ENCODE peak calls at places on chromosomes 16 and 17, in six cellular contexts. One of them, this sample, is unnamed.

GRCh38 chr16:81462683-81463082 is 18.1 kb downstream of the CMIP start:
- DNase-seq in cardiac fibroblast: no peak
- DNase-seq in left lung: no peak
- DNase-seq in fibroblast of villous mesenchyme: no peak
- DNase-seq in CD8-positive, alpha-beta T cell: no peak
- DNase-seq in breast epithelium: no peak
- DNase-seq in this sample: no peak

GRCh38 chr17:17175917-17176316 is 30.2 kb downstream of the PLD6 start:
- DNase-seq in cardiac fibroblast: no peak
- DNase-seq in left lung: peak
- DNase-seq in fibroblast of villous mesenchyme: no peak
- DNase-seq in CD8-positive, alpha-beta T cell: no peak
- DNase-seq in breast epithelium: no peak
- DNase-seq in this sample: no peak

GRCh38 chr17:14428640-14429029 is 127.8 kb downstream of the HS3ST3B1 start:
- DNase-seq in cardiac fibroblast: no peak
- DNase-seq in left lung: no peak
- DNase-seq in fibroblast of villous mesenchyme: no peak
- DNase-seq in CD8-positive, alpha-beta T cell: peak
- DNase-seq in breast epithelium: no peak
- DNase-seq in this sample: no peak

GRCh38 chr17:73308017-73308823 is 3.6 kb downstream of the CDC42EP4 start:
- DNase-seq in cardiac fibroblast: peak
- DNase-seq in left lung: peak
- DNase-seq in fibroblast of villous mesenchyme: peak
- DNase-seq in CD8-positive, alpha-beta T cell: no peak
- DNase-seq in breast epithelium: peak
- DNase-seq in this sample: peak

GRCh38 chr16:822174-822908 is 21.8 kb upstream of the GNG13 start:
- DNase-seq in cardiac fibroblast: no peak
- DNase-seq in left lung: no peak
- DNase-seq in fibroblast of villous mesenchyme: no peak
- DNase-seq in CD8-positive, alpha-beta T cell: no peak
- DNase-seq in breast epithelium: no peak
- DNase-seq in this sample: no peak

GRCh38 chr16:75043175-75043937 is 44.5 kb downstream of the ZNRF1 start:
- DNase-seq in cardiac fibroblast: peak
- DNase-seq in left lung: no peak
- DNase-seq in fibroblast of villous mesenchyme: peak
- DNase-seq in CD8-positive, alpha-beta T cell: no peak
- DNase-seq in breast epithelium: peak
- DNase-seq in this sample: no peak

GRCh38 chr17:64491034-64491860 is 5.6 kb downstream of the POLG2 start:
- DNase-seq in cardiac fibroblast: peak
- DNase-seq in left lung: no peak
- DNase-seq in fibroblast of villous mesenchyme: peak
- DNase-seq in CD8-positive, alpha-beta T cell: no peak
- DNase-seq in breast epithelium: no peak
- DNase-seq in this sample: peak

GRCh38 chr16:19346335-19346922 is 60.9 kb downstream of the CLEC19A start:
- DNase-seq in cardiac fibroblast: no peak
- DNase-seq in left lung: no peak
- DNase-seq in fibroblast of villous mesenchyme: no peak
- DNase-seq in CD8-positive, alpha-beta T cell: no peak
- DNase-seq in breast epithelium: no peak
- DNase-seq in this sample: no peak

GRCh38 chr16:19645557-19645981 is 72.5 kb downstream of the KNOP1 start:
- DNase-seq in cardiac fibroblast: peak
- DNase-seq in left lung: no peak
- DNase-seq in fibroblast of villous mesenchyme: peak
- DNase-seq in CD8-positive, alpha-beta T cell: no peak
- DNase-seq in breast epithelium: no peak
- DNase-seq in this sample: peak

GRCh38 chr16:31880322-31880979 is 6.8 kb downstream of the ZNF267 start:
- DNase-seq in cardiac fibroblast: peak
- DNase-seq in left lung: no peak
- DNase-seq in fibroblast of villous mesenchyme: peak
- DNase-seq in CD8-positive, alpha-beta T cell: no peak
- DNase-seq in breast epithelium: no peak
- DNase-seq in this sample: peak

GRCh38 chr16:4257646-4258556 is 14.9 kb downstream of the TFAP4 start:
- DNase-seq in cardiac fibroblast: peak
- DNase-seq in left lung: no peak
- DNase-seq in fibroblast of villous mesenchyme: peak
- DNase-seq in CD8-positive, alpha-beta T cell: no peak
- DNase-seq in breast epithelium: no peak
- DNase-seq in this sample: peak

GRCh38 chr17:75776399-75777242 is 8.0 kb upstream of the UNK start:
- DNase-seq in cardiac fibroblast: peak
- DNase-seq in left lung: no peak
- DNase-seq in fibroblast of villous mesenchyme: no peak
- DNase-seq in CD8-positive, alpha-beta T cell: no peak
- DNase-seq in breast epithelium: no peak
- DNase-seq in this sample: peak

GRCh38 chr17:74045608-74046007 is 157.9 kb upstream of the RPL38 start:
- DNase-seq in cardiac fibroblast: no peak
- DNase-seq in left lung: no peak
- DNase-seq in fibroblast of villous mesenchyme: no peak
- DNase-seq in CD8-positive, alpha-beta T cell: no peak
- DNase-seq in breast epithelium: no peak
- DNase-seq in this sample: no peak

GRCh38 chr16:887846-888245 is 82.9 kb downstream of the LMF1 start:
- DNase-seq in cardiac fibroblast: no peak
- DNase-seq in left lung: peak
- DNase-seq in fibroblast of villous mesenchyme: no peak
- DNase-seq in CD8-positive, alpha-beta T cell: no peak
- DNase-seq in breast epithelium: no peak
- DNase-seq in this sample: no peak

GRCh38 chr16:76583466-76583865 is 306.3 kb downstream of the CNTNAP4 start:
- DNase-seq in cardiac fibroblast: peak
- DNase-seq in left lung: no peak
- DNase-seq in fibroblast of villous mesenchyme: no peak
- DNase-seq in CD8-positive, alpha-beta T cell: no peak
- DNase-seq in breast epithelium: no peak
- DNase-seq in this sample: peak

GRCh38 chr17:40068917-40069750 is 6.4 kb downstream of the THRA start:
- DNase-seq in cardiac fibroblast: peak
- DNase-seq in left lung: peak
- DNase-seq in fibroblast of villous mesenchyme: peak
- DNase-seq in CD8-positive, alpha-beta T cell: peak
- DNase-seq in breast epithelium: peak
- DNase-seq in this sample: peak

GRCh38 chr17:47708864-47709541 is 15.0 kb downstream of the TBKBP1 start:
- DNase-seq in cardiac fibroblast: peak
- DNase-seq in left lung: no peak
- DNase-seq in fibroblast of villous mesenchyme: peak
- DNase-seq in CD8-positive, alpha-beta T cell: no peak
- DNase-seq in breast epithelium: no peak
- DNase-seq in this sample: peak
- H3K4me3 ChIP-seq in cardiac fibroblast: no peak
- H3K4me3 ChIP-seq in left lung: no peak
- H3K4me3 ChIP-seq in fibroblast of villous mesenchyme: no peak
- H3K4me3 ChIP-seq in CD8-positive, alpha-beta T cell: no peak
- H3K4me3 ChIP-seq in breast epithelium: peak
- H3K4me3 ChIP-seq in this sample: no peak

GRCh38 chr17:32158870-32159585 is 16.7 kb downstream of the RHOT1 start:
- DNase-seq in cardiac fibroblast: no peak
- DNase-seq in left lung: no peak
- DNase-seq in fibroblast of villous mesenchyme: no peak
- DNase-seq in CD8-positive, alpha-beta T cell: no peak
- DNase-seq in breast epithelium: no peak
- DNase-seq in this sample: no peak

GRCh38 chr17:32156656-32157055 is 14.4 kb downstream of the RHOT1 start:
- DNase-seq in cardiac fibroblast: no peak
- DNase-seq in left lung: no peak
- DNase-seq in fibroblast of villous mesenchyme: no peak
- DNase-seq in CD8-positive, alpha-beta T cell: no peak
- DNase-seq in breast epithelium: no peak
- DNase-seq in this sample: no peak

GRCh38 chr17:32152130-32152529 is 9.8 kb downstream of the RHOT1 start:
- DNase-seq in cardiac fibroblast: no peak
- DNase-seq in left lung: no peak
- DNase-seq in fibroblast of villous mesenchyme: no peak
- DNase-seq in CD8-positive, alpha-beta T cell: no peak
- DNase-seq in breast epithelium: no peak
- DNase-seq in this sample: no peak

GRCh38 chr17:32157225-32157624 is 14.9 kb downstream of the RHOT1 start:
- DNase-seq in cardiac fibroblast: peak
- DNase-seq in left lung: no peak
- DNase-seq in fibroblast of villous mesenchyme: peak
- DNase-seq in CD8-positive, alpha-beta T cell: no peak
- DNase-seq in breast epithelium: no peak
- DNase-seq in this sample: peak

DNA sequence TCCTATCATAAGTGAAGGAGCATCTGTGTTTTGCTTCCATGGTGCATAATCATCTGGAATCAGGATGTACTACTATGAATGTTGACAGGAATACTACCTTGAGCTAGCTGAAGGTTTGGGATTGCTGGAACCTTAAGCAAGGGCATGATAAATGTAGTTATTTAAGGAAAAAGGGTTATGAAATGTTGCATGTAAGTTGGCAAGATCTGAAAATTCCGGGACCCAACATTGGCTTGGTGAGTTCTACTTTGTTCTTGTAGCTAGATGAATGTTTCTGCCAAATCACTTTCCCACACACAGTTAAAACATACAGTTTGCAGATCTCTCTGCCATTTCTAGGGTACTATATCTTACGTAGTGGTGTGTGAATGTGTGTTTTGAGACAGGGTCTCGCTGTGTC is 13.6 kb downstream of the RHOT1 start:
- DNase-seq in cardiac fibroblast: peak
- DNase-seq in left lung: no peak
- DNase-seq in fibroblast of villous mesenchyme: no peak
- DNase-seq in CD8-positive, alpha-beta T cell: no peak
- DNase-seq in breast epithelium: no peak
- DNase-seq in this sample: peak
- TF ChIP-seq CTCF in cardiac fibroblast: no peak
- TF ChIP-seq CTCF in left lung: no peak
- TF ChIP-seq CTCF in fibroblast of villous mesenchyme: no peak
- TF ChIP-seq CTCF in CD8-positive, alpha-beta T cell: no peak
- TF ChIP-seq CTCF in breast epithelium: no peak
- TF ChIP-seq CTCF in this sample: no peak

DNA sequence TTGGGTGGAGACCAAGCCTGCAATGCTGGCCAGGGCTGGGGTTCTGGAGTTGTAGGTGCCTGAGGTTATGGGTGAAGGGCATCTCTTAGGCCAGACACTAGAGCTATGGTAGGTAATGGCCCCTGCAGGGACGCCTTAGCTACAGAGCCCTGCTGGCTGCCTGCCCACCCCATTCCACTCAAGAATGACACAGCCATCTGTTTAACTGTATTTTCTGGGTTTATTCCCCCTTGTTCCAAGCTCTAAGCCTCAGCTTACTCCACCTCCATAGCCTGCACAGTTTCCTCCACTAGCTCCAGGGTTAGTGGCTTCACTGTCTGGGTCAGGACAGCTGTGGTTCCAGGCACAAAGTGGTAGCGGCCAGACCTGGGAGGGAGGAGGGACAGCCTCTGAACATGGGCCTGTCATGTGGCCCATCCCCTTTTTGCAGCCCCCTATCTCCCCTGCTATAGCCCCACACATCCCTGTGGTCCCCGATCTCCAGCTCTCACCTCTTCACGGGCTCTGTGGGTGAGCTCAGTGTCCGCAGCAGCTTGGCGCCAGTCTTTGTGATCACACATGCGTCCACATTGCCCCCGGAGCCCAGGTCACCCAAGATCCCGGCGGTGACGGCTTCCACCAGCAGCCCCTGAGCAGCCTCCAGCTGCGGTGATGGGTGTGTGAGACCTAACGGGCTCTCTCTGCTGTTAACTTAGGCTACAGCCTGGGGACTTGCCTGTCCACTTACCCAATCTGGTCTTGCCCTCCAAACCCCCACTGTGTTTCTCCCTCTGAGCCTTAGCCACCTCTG is 2.1 kb downstream of the PSMB10 start:
- DNase-seq in cardiac fibroblast: no peak
- DNase-seq in left lung: no peak
- DNase-seq in fibroblast of villous mesenchyme: no peak
- DNase-seq in CD8-positive, alpha-beta T cell: no peak
- DNase-seq in breast epithelium: no peak
- DNase-seq in this sample: no peak
- H3K4me3 ChIP-seq in cardiac fibroblast: no peak
- H3K4me3 ChIP-seq in left lung: peak
- H3K4me3 ChIP-seq in fibroblast of villous mesenchyme: peak
- H3K4me3 ChIP-seq in CD8-positive, alpha-beta T cell: no peak
- H3K4me3 ChIP-seq in breast epithelium: no peak
- H3K4me3 ChIP-seq in this sample: peak

GRCh38 chr16:85753976-85754375 is 3.1 kb upstream of the C16orf74 start:
- DNase-seq in cardiac fibroblast: no peak
- DNase-seq in left lung: no peak
- DNase-seq in fibroblast of villous mesenchyme: no peak
- DNase-seq in CD8-positive, alpha-beta T cell: no peak
- DNase-seq in breast epithelium: no peak
- DNase-seq in this sample: no peak

GRCh38 chr16:85751665-85752501 is 987 bp upstream of the C16orf74 start:
- DNase-seq in cardiac fibroblast: no peak
- DNase-seq in left lung: no peak
- DNase-seq in fibroblast of villous mesenchyme: no peak
- DNase-seq in CD8-positive, alpha-beta T cell: no peak
- DNase-seq in breast epithelium: no peak
- DNase-seq in this sample: peak

GRCh38 chr16:85754403-85754802 is 3.5 kb upstream of the C16orf74 start:
- DNase-seq in cardiac fibroblast: no peak
- DNase-seq in left lung: no peak
- DNase-seq in fibroblast of villous mesenchyme: no peak
- DNase-seq in CD8-positive, alpha-beta T cell: no peak
- DNase-seq in breast epithelium: no peak
- DNase-seq in this sample: no peak

GRCh38 chr16:85753559-85753958 is 2.7 kb upstream of the C16orf74 start:
- DNase-seq in cardiac fibroblast: no peak
- DNase-seq in left lung: no peak
- DNase-seq in fibroblast of villous mesenchyme: no peak
- DNase-seq in CD8-positive, alpha-beta T cell: no peak
- DNase-seq in breast epithelium: peak
- DNase-seq in this sample: no peak

DNA sequence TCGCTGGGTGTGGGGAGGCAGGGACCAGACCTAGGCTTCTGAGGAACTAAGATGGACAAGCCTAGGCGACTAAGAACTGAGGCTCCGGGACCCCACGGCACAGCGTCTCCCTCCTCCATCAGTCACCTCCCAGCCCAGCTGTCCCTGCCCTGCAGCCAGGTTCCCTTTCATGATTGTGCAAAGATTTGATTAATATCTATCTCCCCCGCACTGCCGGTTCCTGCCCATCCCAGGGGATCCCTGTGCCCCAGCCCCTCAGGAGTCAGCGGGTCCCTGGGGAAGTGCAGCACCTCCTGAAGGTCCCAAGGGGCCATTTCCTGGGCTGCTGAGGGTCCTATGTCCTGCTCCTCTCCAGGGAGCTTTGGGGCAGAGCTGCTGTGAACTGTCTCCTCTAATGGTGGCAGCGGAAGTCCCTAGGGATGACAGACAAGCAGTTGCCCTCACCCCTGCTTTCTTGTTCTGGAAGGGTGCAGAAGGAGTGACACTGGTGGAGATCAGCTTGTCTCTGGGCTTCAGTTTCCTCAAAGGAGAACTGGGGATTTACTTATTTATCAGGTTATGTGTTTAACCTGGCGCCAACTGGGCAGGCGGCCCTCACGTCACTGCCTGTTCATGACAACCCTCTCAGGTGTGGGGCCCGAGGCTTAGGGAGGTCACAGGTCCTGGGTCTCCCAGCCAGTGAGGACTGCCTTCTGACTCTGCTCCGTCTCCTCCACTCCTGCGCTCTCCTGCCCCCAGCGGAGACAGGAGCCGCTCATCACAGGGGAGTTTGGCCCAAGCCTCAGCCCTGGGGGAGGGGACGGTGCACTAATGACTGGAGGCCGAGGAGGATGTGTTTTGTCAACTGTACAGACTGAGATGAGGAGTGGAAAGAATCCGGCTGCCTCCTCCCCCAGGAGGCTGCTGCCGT is 1.9 kb upstream of the C16orf74 start:
- DNase-seq in cardiac fibroblast: peak
- DNase-seq in left lung: no peak
- DNase-seq in fibroblast of villous mesenchyme: peak
- DNase-seq in CD8-positive, alpha-beta T cell: no peak
- DNase-seq in breast epithelium: peak
- DNase-seq in this sample: peak
- TF ChIP-seq CTCF in cardiac fibroblast: peak
- TF ChIP-seq CTCF in left lung: no peak
- TF ChIP-seq CTCF in fibroblast of villous mesenchyme: peak
- TF ChIP-seq CTCF in CD8-positive, alpha-beta T cell: no peak
- TF ChIP-seq CTCF in breast epithelium: no peak
- TF ChIP-seq CTCF in this sample: peak

This sample was measured in fibroblast of pulmonary artery.